ENCODE peak calls at places on chromosomes 7 and 10, in eight cellular contexts. One of them, this sample, is unnamed.
A peak's percentile ranks its signal among the peaks of the same experiment; 100 is the strongest.

GRCh38 chr7:139875821-139876241 is 46.8 kb downstream of the TBXAS1 start:
- DNase-seq in fibroblast of mammary gland: no peak
- DNase-seq in stimulated activated CD4-positive, alpha-beta T cell treated with anti-CD3 and anti-CD28 coated beads, Interleukin-1b, Interleukin-23, amount 100 ng/mL, for 1 hour: no peak
- DNase-seq in kidney epithelial cell: no peak
- DNase-seq in hypothalamus: no peak
- DNase-seq in CD8-positive, alpha-beta memory T cell: no peak
- DNase-seq in WTC11: no peak
- DNase-seq in fibroblast of lung: no peak
- DNase-seq in this sample: no peak

GRCh38 chr10:63103971-63104409 is 29.1 kb upstream of the NRBF2 start:
- DNase-seq in fibroblast of mammary gland: peak; percentile 28
- DNase-seq in stimulated activated CD4-positive, alpha-beta T cell treated with anti-CD3 and anti-CD28 coated beads, Interleukin-1b, Interleukin-23, amount 100 ng/mL, for 1 hour: no peak
- DNase-seq in kidney epithelial cell: no peak
- DNase-seq in hypothalamus: no peak
- DNase-seq in CD8-positive, alpha-beta memory T cell: no peak
- DNase-seq in WTC11: peak; percentile 35
- DNase-seq in fibroblast of lung: peak; percentile 73
- DNase-seq in this sample: no peak

GRCh38 chr10:45003432-45004000 is 2.8 kb downstream of the ZNF22 start:
- DNase-seq in fibroblast of mammary gland: no peak
- DNase-seq in stimulated activated CD4-positive, alpha-beta T cell treated with anti-CD3 and anti-CD28 coated beads, Interleukin-1b, Interleukin-23, amount 100 ng/mL, for 1 hour: no peak
- DNase-seq in kidney epithelial cell: no peak
- DNase-seq in hypothalamus: no peak
- DNase-seq in CD8-positive, alpha-beta memory T cell: no peak
- DNase-seq in WTC11: no peak
- DNase-seq in fibroblast of lung: no peak
- DNase-seq in this sample: no peak

GRCh38 chr10:3538850-3539531 is 246.0 kb downstream of the KLF6 start:
- DNase-seq in fibroblast of mammary gland: peak; percentile 97
- DNase-seq in stimulated activated CD4-positive, alpha-beta T cell treated with anti-CD3 and anti-CD28 coated beads, Interleukin-1b, Interleukin-23, amount 100 ng/mL, for 1 hour: no peak
- DNase-seq in kidney epithelial cell: peak; percentile 95
- DNase-seq in hypothalamus: peak; percentile 34
- DNase-seq in CD8-positive, alpha-beta memory T cell: no peak
- DNase-seq in WTC11: no peak
- DNase-seq in fibroblast of lung: peak; percentile 100
- DNase-seq in this sample: no peak

GRCh38 chr10:44874176-44874575 is 37.0 kb upstream of the TMEM72 start:
- DNase-seq in fibroblast of mammary gland: no peak
- DNase-seq in stimulated activated CD4-positive, alpha-beta T cell treated with anti-CD3 and anti-CD28 coated beads, Interleukin-1b, Interleukin-23, amount 100 ng/mL, for 1 hour: no peak
- DNase-seq in kidney epithelial cell: no peak
- DNase-seq in hypothalamus: no peak
- DNase-seq in CD8-positive, alpha-beta memory T cell: no peak
- DNase-seq in WTC11: no peak
- DNase-seq in fibroblast of lung: peak; percentile 30
- DNase-seq in this sample: no peak

GRCh38 chr10:64363687-64364086 is 842.5 kb downstream of the REEP3 start:
- DNase-seq in fibroblast of mammary gland: no peak
- DNase-seq in stimulated activated CD4-positive, alpha-beta T cell treated with anti-CD3 and anti-CD28 coated beads, Interleukin-1b, Interleukin-23, amount 100 ng/mL, for 1 hour: no peak
- DNase-seq in kidney epithelial cell: no peak
- DNase-seq in hypothalamus: no peak
- DNase-seq in CD8-positive, alpha-beta memory T cell: no peak
- DNase-seq in WTC11: no peak
- DNase-seq in fibroblast of lung: no peak
- DNase-seq in this sample: no peak

GRCh38 chr10:110311357-110311949 is 6.7 kb upstream of the SMNDC1 start:
- DNase-seq in fibroblast of mammary gland: peak; percentile 80
- DNase-seq in stimulated activated CD4-positive, alpha-beta T cell treated with anti-CD3 and anti-CD28 coated beads, Interleukin-1b, Interleukin-23, amount 100 ng/mL, for 1 hour: no peak
- DNase-seq in kidney epithelial cell: no peak
- DNase-seq in hypothalamus: no peak
- DNase-seq in CD8-positive, alpha-beta memory T cell: peak; percentile 54
- DNase-seq in WTC11: peak; percentile 45
- DNase-seq in fibroblast of lung: peak; percentile 45
- DNase-seq in this sample: peak; percentile 52

GRCh38 chr10:27771231-27771630 is 25.6 kb upstream of the MKX start:
- DNase-seq in fibroblast of mammary gland: no peak
- DNase-seq in stimulated activated CD4-positive, alpha-beta T cell treated with anti-CD3 and anti-CD28 coated beads, Interleukin-1b, Interleukin-23, amount 100 ng/mL, for 1 hour: no peak
- DNase-seq in kidney epithelial cell: no peak
- DNase-seq in hypothalamus: no peak
- DNase-seq in CD8-positive, alpha-beta memory T cell: no peak
- DNase-seq in WTC11: no peak
- DNase-seq in fibroblast of lung: no peak
- DNase-seq in this sample: no peak

GRCh38 chr7:130845581-130846085 is 111.6 kb upstream of the KLF14 start:
- DNase-seq in fibroblast of mammary gland: peak; percentile 95
- DNase-seq in stimulated activated CD4-positive, alpha-beta T cell treated with anti-CD3 and anti-CD28 coated beads, Interleukin-1b, Interleukin-23, amount 100 ng/mL, for 1 hour: no peak
- DNase-seq in kidney epithelial cell: no peak
- DNase-seq in hypothalamus: no peak
- DNase-seq in CD8-positive, alpha-beta memory T cell: no peak
- DNase-seq in WTC11: no peak
- DNase-seq in fibroblast of lung: peak; percentile 89
- DNase-seq in this sample: no peak

GRCh38 chr10:130727766-130728490 is 583.6 kb downstream of the TCERG1L start:
- DNase-seq in fibroblast of mammary gland: no peak
- DNase-seq in stimulated activated CD4-positive, alpha-beta T cell treated with anti-CD3 and anti-CD28 coated beads, Interleukin-1b, Interleukin-23, amount 100 ng/mL, for 1 hour: no peak
- DNase-seq in kidney epithelial cell: no peak
- DNase-seq in hypothalamus: no peak
- DNase-seq in CD8-positive, alpha-beta memory T cell: no peak
- DNase-seq in WTC11: no peak
- DNase-seq in fibroblast of lung: no peak
- DNase-seq in this sample: peak; percentile 22